ENCODE peak calls at places on chromosomes 13 and 19, in ten cellular contexts. M is upper lobe of right lung, P is psoas muscle, A is OCI-LY7, T is B cell, Z is lung, D is A549, U is MCF 10A, B is AG09319, K is left lung. G is an unnamed sample.

GRCh38 chr19:16274466-16274865 is 50.2 kb upstream of the KLF2 start:
- DNase-seq in M (no peak), P (no peak), A (no peak), T (no peak), Z (no peak), D (no peak), U (no peak), B (no peak), K (no peak), G (no peak)

GRCh38 chr19:39211731-39212376 is 7.8 kb upstream of the SYCN start:
- DNase-seq in M (no peak), P (no peak), A (no peak), T (no peak), Z (no peak), D (peak; percentile 64), U (peak; percentile 15), B (no peak), K (no peak), G (no peak)

GRCh38 chr13:31044658-31045620 is 112.5 kb downstream of the TEX26 start:
- DNase-seq in M (no peak), P (no peak), A (no peak), T (no peak), Z (no peak), D (no peak), U (peak; percentile 65), B (no peak), K (no peak), G (no peak)

GRCh38 chr19:4425531-4425930 is 23.1 kb downstream of the CHAF1A start:
- DNase-seq in M (no peak), P (no peak), A (no peak), T (no peak), Z (no peak), D (no peak), U (no peak), B (peak; percentile 34), K (no peak), G (no peak)

GRCh38 chr13:44698076-44698475 is 121.9 kb upstream of the TSC22D1 start:
- DNase-seq in M (no peak), P (no peak), A (no peak), T (no peak), Z (no peak), D (no peak), U (no peak), B (no peak), K (no peak), G (no peak)

GRCh38 chr13:49395416-49396277 is 48.2 kb downstream of the CAB39L start:
- DNase-seq in M (no peak), P (peak; percentile 40), A (no peak), T (no peak), Z (no peak), D (no peak), U (no peak), B (no peak), K (no peak), G (no peak)

GRCh38 chr19:1624458-1624857 is 19.2 kb upstream of the UQCR11 start:
- DNase-seq in M (no peak), P (no peak), A (peak; percentile 72), T (peak; percentile 72), Z (peak; percentile 54), D (peak; percentile 64), U (peak; percentile 35), B (no peak), K (no peak), G (no peak)

GRCh38 chr13:64471916-64472315 is 2758.2 kb downstream of the PCDH9 start:
- DNase-seq in M (no peak), P (no peak), A (no peak), T (no peak), Z (no peak), D (peak; percentile 59), U (peak; percentile 43), B (no peak), K (no peak), G (no peak)

GRCh38 chr19:58356236-58356970 is 3.1 kb upstream of the A1BG start:
- DNase-seq in M (no peak), P (no peak), A (no peak), T (no peak), Z (no peak), D (no peak), U (no peak), B (no peak), K (no peak), G (no peak)

GRCh38 chr19:39145180-39145953 is 19.8 kb downstream of the PAK4 start:
- DNase-seq in M (no peak), P (no peak), A (no peak), T (no peak), Z (no peak), D (no peak), U (no peak), B (no peak), K (no peak), G (no peak)

GRCh38 chr19:8001995-8002849 is 3.2 kb downstream of the ELAVL1 start:
- DNase-seq in M (peak; percentile 91), P (peak; percentile 80), A (peak; percentile 77), T (peak; percentile 79), Z (peak; percentile 83), D (peak; percentile 71), U (peak; percentile 85), B (no peak), K (peak; percentile 85), G (peak; percentile 95)

GRCh38 chr19:49896863-49897621 is at the start of gene IL4I1:
- DNase-seq in M (peak; percentile 73), P (no peak), A (peak; percentile 77), T (peak; percentile 88), Z (no peak), D (no peak), U (no peak), B (no peak), K (peak; percentile 68), G (no peak)

GRCh38 chr13:43663474-43664090 is 123.2 kb downstream of the ENOX1 start:
- DNase-seq in M (no peak), P (no peak), A (no peak), T (no peak), Z (no peak), D (no peak), U (peak; percentile 15), B (no peak), K (no peak), G (no peak)

GRCh38 chr13:43270043-43270830 is 246.9 kb downstream of the DNAJC15 start:
- DNase-seq in M (no peak), P (no peak), A (no peak), T (no peak), Z (no peak), D (no peak), U (no peak), B (no peak), K (no peak), G (no peak)

GRCh38 chr19:5665781-5666513 is 14.4 kb downstream of the MICOS13 start:
- DNase-seq in M (no peak), P (no peak), A (no peak), T (no peak), Z (no peak), D (peak; percentile 68), U (peak; percentile 64), B (no peak), K (no peak), G (no peak)
- TF ChIP-seq CTCF in M (no peak), P (no peak), A (peak; percentile 35), T (no peak), Z (no peak), D (no peak), U (no peak), B (peak; percentile 26), K (no peak), G (no peak)

DNA sequence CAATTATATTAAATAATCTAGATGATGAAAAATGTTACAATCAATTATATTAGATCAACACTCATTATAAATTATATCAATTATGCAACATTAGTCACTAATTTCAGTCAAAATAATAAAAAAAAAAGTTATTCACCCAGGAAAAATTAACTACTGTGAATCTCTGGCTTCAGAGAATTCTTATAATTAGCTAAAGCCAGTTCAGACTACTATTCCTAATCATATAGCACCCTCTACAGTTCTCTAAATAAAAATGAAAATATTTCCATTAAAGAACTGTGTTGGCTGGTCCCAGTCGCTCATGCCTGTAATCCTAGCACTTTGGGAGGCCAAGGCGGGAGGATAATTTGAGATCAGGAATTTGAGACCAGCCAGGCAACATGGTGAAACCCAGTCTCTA is 33.0 kb downstream of the XPO4 start:
- DNase-seq in M (no peak), P (no peak), A (no peak), T (no peak), Z (no peak), D (no peak), U (no peak), B (no peak), K (no peak), G (no peak)
- TF ChIP-seq CTCF in M (peak; percentile 19), P (peak; percentile 26), A (peak; percentile 43), T (no peak), Z (no peak), D (no peak), U (peak; percentile 26), B (no peak), K (no peak), G (peak; percentile 53)

DNA sequence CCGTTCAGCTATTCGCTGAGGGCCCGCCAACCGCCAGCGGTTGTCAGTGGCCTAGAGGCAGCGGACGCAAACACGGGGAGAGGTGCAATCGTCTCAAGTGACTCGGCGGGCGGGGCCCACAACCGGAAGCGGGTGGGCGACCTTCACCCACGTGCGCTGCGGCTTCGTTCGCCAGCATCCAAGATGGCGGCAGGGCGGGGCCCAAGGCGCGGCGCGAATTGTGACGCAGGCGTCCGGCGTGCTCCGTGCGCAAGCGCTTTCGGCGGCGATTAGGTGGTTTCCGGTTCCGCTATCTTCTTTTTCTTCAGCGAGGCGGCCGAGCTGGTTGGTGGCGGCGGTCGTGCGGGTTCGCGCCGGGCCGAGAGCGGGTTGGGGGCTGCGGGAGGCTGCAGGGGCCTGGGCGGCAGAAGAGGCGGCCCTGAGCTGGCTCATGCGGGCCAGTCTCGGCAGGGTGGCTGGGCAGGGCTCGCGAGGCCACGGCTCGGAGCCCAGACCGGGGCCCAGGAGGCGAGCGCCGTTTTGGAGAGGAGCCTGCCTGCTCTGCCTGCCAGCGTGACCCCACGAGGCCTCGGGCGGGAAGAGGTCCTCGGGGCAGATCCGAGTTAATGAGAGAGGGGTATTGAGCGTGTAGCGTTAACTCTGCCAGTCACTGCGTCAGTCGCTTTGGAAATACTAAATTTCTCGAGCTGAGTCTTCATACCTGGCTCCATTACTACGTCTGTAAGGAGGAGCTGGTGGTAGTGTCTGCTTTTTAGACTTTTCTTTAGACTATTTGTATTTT is at the start of gene UBA52:
- DNase-seq in M (peak; percentile 99), P (peak; percentile 99), A (peak; percentile 99), T (peak; percentile 99), Z (peak; percentile 98), D (peak; percentile 97), U (peak; percentile 99), B (peak; percentile 88), K (peak; percentile 97), G (peak; percentile 99)
- TF ChIP-seq CTCF in M (no peak), P (no peak), A (no peak), T (no peak), Z (no peak), D (no peak), U (no peak), B (no peak), K (no peak), G (no peak)

GRCh38 chr13:62280590-62280989 is 864.9 kb upstream of the PCDH20 start:
- DNase-seq in M (no peak), P (no peak), A (peak; percentile 33), T (no peak), Z (no peak), D (no peak), U (no peak), B (no peak), K (no peak), G (no peak)

DNA sequence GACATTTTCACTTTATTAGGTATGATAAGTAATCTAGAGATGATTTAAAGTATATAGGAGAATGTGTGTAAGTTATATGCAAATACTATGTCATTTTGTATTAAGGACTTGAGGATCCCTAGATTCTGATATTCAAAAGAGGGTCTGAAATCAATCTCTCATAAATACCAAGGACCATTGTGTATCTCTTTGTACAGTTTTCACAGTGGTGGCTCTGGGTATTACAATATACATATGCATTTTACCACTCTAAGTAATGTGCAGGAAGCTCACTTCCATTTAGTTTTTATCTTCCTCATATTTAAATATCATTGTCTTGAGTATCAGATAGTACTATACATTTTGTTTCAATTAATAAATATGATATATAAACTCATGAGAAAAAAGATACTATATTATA is 862.6 kb upstream of the PCDH20 start:
- DNase-seq in M (no peak), P (no peak), A (peak; percentile 10), T (no peak), Z (no peak), D (no peak), U (no peak), B (no peak), K (no peak), G (no peak)
- TF ChIP-seq CTCF in M (no peak), P (no peak), A (peak; percentile 31), T (no peak), Z (no peak), D (no peak), U (no peak), B (no peak), K (no peak), G (no peak)

G was measured in osteocyte.